ENCODE peak calls at places on chromosomes 2 and 18, in six cellular contexts. Z is trophoblast cell, M is neuronal stem cell, K is H1, Q is IMR-90, E is H9. Y is an unnamed sample.

GRCh38 chr2:52976132-52976949 is 791.3 kb upstream of the CHAC2 start:
- DNase-seq in M (peak), E (peak), Z (peak), K (peak), Q (peak), Y (peak)

GRCh38 chr2:207770602-207771404 is 1.1 kb upstream of the FZD5 start:
- DNase-seq in Z (peak), Q (no peak), E (peak), M (no peak), K (peak), Y (peak)

GRCh38 chr2:164438490-164439205 is 182.6 kb downstream of the GRB14 start:
- DNase-seq in M (no peak), E (no peak), Z (no peak), Q (no peak), K (no peak), Y (peak)

GRCh38 chr18:23032030-23032582 is 99.0 kb downstream of the RBBP8 start:
- DNase-seq in K (no peak), E (no peak), Q (peak), M (no peak), Z (peak), Y (peak)

GRCh38 chr18:39620551-39621168 is 2055.1 kb upstream of the CELF4 start:
- DNase-seq in K (no peak), E (no peak), Z (peak), Q (no peak), M (no peak), Y (peak)

GRCh38 chr18:12640881-12641200 is 17.1 kb downstream of the SPIRE1 start:
- DNase-seq in M (no peak), E (no peak), Z (no peak), Q (no peak), K (peak), Y (no peak)

GRCh38 chr2:70785137-70785911 is 5.1 kb downstream of the FIGLA start:
- DNase-seq in Q (no peak), K (no peak), Z (peak), M (peak), E (peak), Y (peak)

GRCh38 chr18:56083097-56083865 is 495.3 kb upstream of the TCF4 start:
- DNase-seq in M (no peak), Q (peak), Z (no peak), E (no peak), K (no peak), Y (peak)

GRCh38 chr2:8882094-8882493 is 44.7 kb upstream of the KIDINS220 start:
- DNase-seq in E (peak), Z (peak), M (peak), K (peak), Q (peak), Y (peak)

GRCh38 chr2:195490304-195490703 is 166.7 kb upstream of the SLC39A10 start:
- DNase-seq in Z (no peak), Q (no peak), K (no peak), M (no peak), E (no peak), Y (no peak)

GRCh38 chr18:77059294-77059916 is 73.2 kb downstream of the MBP start:
- DNase-seq in Q (peak), M (no peak), Z (peak), K (no peak), E (peak), Y (peak)

GRCh38 chr2:15311201-15311882 is 249.8 kb downstream of the NBAS start:
- DNase-seq in Z (no peak), M (no peak), K (no peak), E (no peak), Q (no peak), Y (peak)

GRCh38 chr18:48621240-48621639 is 82.4 kb downstream of the CTIF start:
- DNase-seq in M (no peak), E (no peak), Z (peak), Q (peak), K (no peak), Y (peak)

GRCh38 chr2:241307055-241307454 is 8.4 kb downstream of the HDLBP start:
- DNase-seq in E (no peak), Z (no peak), K (no peak), M (no peak), Q (no peak), Y (no peak)

GRCh38 chr2:8457620-8458255 is 224.1 kb upstream of the ID2 start:
- DNase-seq in K (no peak), M (no peak), Z (peak), E (no peak), Q (no peak), Y (peak)

GRCh38 chr2:63436488-63436887 is 151.8 kb downstream of the WDPCP start:
- DNase-seq in E (no peak), Q (peak), K (no peak), Z (no peak), M (no peak), Y (no peak)

GRCh38 chr2:220365023-220365422 is 737.6 kb downstream of the SLC4A3 start:
- DNase-seq in E (no peak), Q (peak), M (no peak), Z (no peak), K (no peak), Y (no peak)

GRCh38 chr2:113700186-113700841 is 56.1 kb downstream of the SLC35F5 start:
- DNase-seq in M (no peak), Z (peak), K (no peak), E (peak), Q (peak), Y (peak)

DNA sequence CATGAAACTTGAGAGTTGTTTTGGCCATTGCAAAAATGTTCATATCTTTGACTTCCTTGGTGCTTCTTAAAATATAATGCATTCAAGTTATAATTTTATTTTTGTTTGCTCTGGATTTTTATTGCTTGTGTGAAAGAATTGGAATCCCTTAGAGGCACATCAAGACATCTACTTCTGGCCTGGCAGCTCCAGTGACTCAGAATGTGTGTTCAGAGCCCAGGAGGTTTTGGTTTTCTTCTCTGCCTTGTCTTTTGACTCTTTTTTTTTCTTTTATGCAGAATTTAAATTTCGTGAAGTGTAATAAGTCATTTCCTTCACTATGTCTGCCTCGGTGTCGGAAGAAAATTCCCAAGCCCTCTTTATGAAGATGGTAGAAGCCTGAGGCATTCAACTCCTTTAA is 180.2 kb downstream of the LTBP1 start:
- DNase-seq in K (no peak), Z (no peak), Q (peak), M (no peak), E (no peak), Y (no peak)
- H2BK5ac ChIP-seq in K (no peak), Z (no peak), Q (peak), M (no peak), E (no peak), Y (no peak)

GRCh38 chr2:20446280-20446916 is 476 bp upstream of the RHOB start:
- DNase-seq in E (no peak), Q (no peak), Z (no peak), K (no peak), M (no peak), Y (peak)
- H3K4ac ChIP-seq in E (no peak), Q (peak), Z (peak), K (no peak), M (no peak), Y (peak)

DNA sequence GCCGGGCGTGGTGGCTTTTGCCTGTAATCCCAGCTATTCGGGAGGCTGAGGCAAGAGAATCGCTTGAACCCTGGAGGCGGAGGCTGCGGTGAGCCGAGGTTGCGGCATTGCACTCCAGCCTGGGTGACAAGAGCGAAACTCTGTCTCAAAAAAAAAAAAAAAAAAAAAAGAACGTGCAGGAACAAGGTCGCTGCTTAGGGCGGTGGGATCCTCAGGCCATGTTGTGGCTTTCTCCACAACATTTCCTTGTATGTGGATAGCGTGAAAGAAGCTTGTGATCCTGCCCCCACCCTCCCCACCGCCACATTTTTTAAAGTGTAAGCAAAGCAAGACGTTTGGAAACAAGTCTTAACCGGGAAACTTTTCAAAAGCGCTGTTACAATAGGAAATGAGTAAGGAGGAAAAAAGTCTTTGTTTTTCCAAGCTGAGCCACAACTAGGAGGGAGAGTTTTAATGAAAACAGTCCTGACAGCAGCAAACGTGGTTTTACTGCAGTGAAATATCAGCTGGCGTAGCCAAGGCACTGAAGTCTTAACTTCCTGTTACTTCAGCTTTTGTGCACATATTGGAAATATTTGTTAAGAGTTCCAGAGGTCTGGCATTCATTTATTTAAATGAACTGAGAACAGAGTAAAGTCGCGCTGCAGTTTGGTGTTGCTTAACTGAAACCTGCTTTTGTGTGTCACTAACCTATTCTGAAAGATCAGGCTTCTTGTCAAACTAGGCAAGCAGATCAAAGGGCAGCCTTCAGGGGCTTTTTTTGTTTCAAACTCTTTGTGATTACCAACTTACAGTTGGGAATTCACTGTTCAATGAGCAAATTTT is 3.8 kb downstream of the TGIF1 start:
- DNase-seq in M (peak), K (no peak), Z (peak), Q (peak), E (no peak), Y (peak)
- H2BK5ac ChIP-seq in M (no peak), K (peak), Z (peak), Q (peak), E (no peak), Y (peak)

DNA sequence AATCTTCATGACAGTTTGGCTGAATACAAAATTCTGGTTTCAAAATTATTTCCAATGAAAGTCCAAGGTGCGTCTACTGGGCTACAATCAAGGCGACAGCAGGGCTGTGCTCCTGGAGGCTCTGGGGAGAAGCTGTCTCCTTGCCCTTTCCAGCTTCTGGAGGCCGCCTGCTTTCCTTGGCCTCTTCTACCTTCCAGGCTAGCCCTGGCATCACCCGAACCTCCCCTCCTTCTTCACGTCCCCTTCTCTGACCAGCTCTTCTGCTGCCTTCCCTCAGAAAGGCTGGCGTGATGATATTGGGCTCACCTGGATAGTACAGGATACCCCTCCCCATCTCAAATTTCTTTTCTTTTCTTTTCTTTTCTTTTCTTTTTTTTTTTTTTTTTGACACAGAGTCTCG is 115.5 kb downstream of the KCNF1 start:
- DNase-seq in Q (no peak), Z (no peak), M (no peak), K (no peak), E (no peak), Y (no peak)
- H3K4ac ChIP-seq in Q (no peak), Z (no peak), M (no peak), K (no peak), E (no peak), Y (no peak)

GRCh38 chr2:120916446-120916845 is 180.8 kb downstream of the GLI2 start:
- DNase-seq in M (no peak), E (no peak), Q (no peak), K (no peak), Z (no peak), Y (no peak)
- H2BK5ac ChIP-seq in M (peak), E (no peak), Q (peak), K (no peak), Z (no peak), Y (no peak)

GRCh38 chr2:109321570-109321969 is 192.6 kb downstream of the SH3RF3 start:
- DNase-seq in Z (no peak), M (no peak), Q (peak), E (no peak), K (no peak), Y (no peak)

GRCh38 chr2:109320195-109320935 is 191.4 kb downstream of the SH3RF3 start:
- DNase-seq in M (no peak), E (no peak), K (no peak), Q (no peak), Z (peak), Y (no peak)

GRCh38 chr2:109317471-109318090 is 188.6 kb downstream of the SH3RF3 start:
- DNase-seq in M (no peak), Q (peak), K (no peak), Z (no peak), E (no peak), Y (no peak)

GRCh38 chr2:109318150-109318948 is 189.3 kb downstream of the SH3RF3 start:
- DNase-seq in E (no peak), M (peak), Q (peak), K (no peak), Z (peak), Y (no peak)

GRCh38 chr2:109318949-109319342 is 189.9 kb downstream of the SH3RF3 start:
- DNase-seq in Z (no peak), K (no peak), M (no peak), Q (no peak), E (no peak), Y (no peak)
- H3K4ac ChIP-seq in Z (no peak), K (no peak), M (no peak), Q (peak), E (no peak), Y (no peak)

GRCh38 chr2:224221455-224221913 is 180.4 kb downstream of the FAM124B start:
- DNase-seq in Q (peak), K (no peak), E (peak), Z (peak), M (peak), Y (peak)
- H2BK5ac ChIP-seq in Q (peak), K (peak), E (no peak), Z (peak), M (no peak), Y (peak)

GRCh38 chr18:41959045-41959444 is 4.0 kb downstream of the PIK3C3 start:
- DNase-seq in Q (no peak), E (no peak), Z (no peak), K (no peak), M (no peak), Y (no peak)

GRCh38 chr18:41949206-41949920 is 5.7 kb upstream of the PIK3C3 start:
- DNase-seq in Q (peak), K (no peak), E (no peak), M (no peak), Z (no peak), Y (no peak)

GRCh38 chr18:41955688-41956087 is 654 bp downstream of the PIK3C3 start:
- DNase-seq in K (no peak), M (no peak), E (no peak), Q (no peak), Z (peak), Y (peak)

GRCh38 chr18:41954827-41955613 is at the start of gene PIK3C3:
- DNase-seq in M (peak), Q (peak), E (peak), Z (peak), K (peak), Y (peak)
- H3K4ac ChIP-seq in M (no peak), Q (peak), E (no peak), Z (peak), K (no peak), Y (no peak)

GRCh38 chr2:160207271-160207670 is 7.2 kb upstream of the ITGB6 start:
- DNase-seq in Q (no peak), K (no peak), Z (peak), M (no peak), E (no peak), Y (no peak)
- H2BK5ac ChIP-seq in Q (peak), K (no peak), Z (peak), M (no peak), E (no peak), Y (no peak)